ENCODE peak calls at places on chromosomes 2 and 18, in five cellular contexts. One of them, this sample, is unnamed.
A peak's percentile ranks its signal among the peaks of the same experiment; 100 is the strongest.

GRCh38 chr2:31987454-31987853 is 23.4 kb downstream of the MEMO1 start:
- DNase-seq in GM23338: no peak
- DNase-seq in retina: no peak
- DNase-seq in adipocyte: peak; percentile 49
- DNase-seq in GM04504: no peak
- DNase-seq in this sample: no peak

GRCh38 chr2:134683561-134684112 is 35.2 kb downstream of the TMEM163 start:
- DNase-seq in retina: no peak
- DNase-seq in GM23338: no peak
- DNase-seq in GM04504: no peak
- DNase-seq in adipocyte: no peak
- DNase-seq in this sample: no peak

GRCh38 chr2:230023313-230023712 is 45.4 kb downstream of the SLC16A14 start:
- DNase-seq in adipocyte: no peak
- DNase-seq in GM23338: peak; percentile 28
- DNase-seq in retina: no peak
- DNase-seq in GM04504: no peak
- DNase-seq in this sample: no peak

GRCh38 chr2:145769053-145769716 is 1249.3 kb upstream of the ZEB2 start:
- DNase-seq in GM04504: no peak
- DNase-seq in adipocyte: no peak
- DNase-seq in GM23338: no peak
- DNase-seq in retina: peak; percentile 30
- DNase-seq in this sample: no peak

GRCh38 chr2:2890246-2890645 is 487.4 kb downstream of the EIPR1 start:
- DNase-seq in retina: no peak
- DNase-seq in adipocyte: no peak
- DNase-seq in GM23338: no peak
- DNase-seq in GM04504: no peak
- DNase-seq in this sample: no peak

GRCh38 chr2:60416221-60417008 is 137.0 kb downstream of the BCL11A start:
- DNase-seq in GM04504: no peak
- DNase-seq in retina: no peak
- DNase-seq in adipocyte: peak; percentile 41
- DNase-seq in GM23338: no peak
- DNase-seq in this sample: no peak

GRCh38 chr2:226763320-226763719 is 36.3 kb downstream of the IRS1 start:
- DNase-seq in GM23338: no peak
- DNase-seq in GM04504: no peak
- DNase-seq in adipocyte: peak; percentile 58
- DNase-seq in retina: no peak
- DNase-seq in this sample: no peak

GRCh38 chr2:37306024-37306423 is 18.6 kb downstream of the PRKD3 start:
- DNase-seq in retina: no peak
- DNase-seq in GM04504: no peak
- DNase-seq in GM23338: no peak
- DNase-seq in adipocyte: no peak
- DNase-seq in this sample: no peak

GRCh38 chr2:174259981-174260380 is 11.6 kb upstream of the OLA1 start:
- DNase-seq in GM23338: no peak
- DNase-seq in GM04504: peak; percentile 73
- DNase-seq in retina: no peak
- DNase-seq in adipocyte: peak; percentile 85
- DNase-seq in this sample: no peak

GRCh38 chr18:24914685-24915267 is 437.2 kb downstream of the ZNF521 start:
- DNase-seq in GM04504: no peak
- DNase-seq in GM23338: no peak
- DNase-seq in adipocyte: no peak
- DNase-seq in retina: no peak
- DNase-seq in this sample: no peak

GRCh38 chr2:226981731-226982373 is 146.0 kb downstream of the RHBDD1 start:
- DNase-seq in GM23338: no peak
- DNase-seq in GM04504: no peak
- DNase-seq in retina: no peak
- DNase-seq in adipocyte: no peak
- DNase-seq in this sample: no peak

GRCh38 chr2:79593237-79593867 is 80.5 kb downstream of the CTNNA2 start:
- DNase-seq in GM04504: no peak
- DNase-seq in GM23338: no peak
- DNase-seq in retina: no peak
- DNase-seq in adipocyte: no peak
- DNase-seq in this sample: no peak

GRCh38 chr2:71691747-71692455 is 238.5 kb downstream of the DYSF start:
- DNase-seq in adipocyte: no peak
- DNase-seq in GM04504: no peak
- DNase-seq in retina: peak; percentile 55
- DNase-seq in GM23338: peak; percentile 52
- DNase-seq in this sample: no peak

GRCh38 chr2:191128911-191129304 is 21.9 kb downstream of the STAT4 start:
- DNase-seq in adipocyte: no peak
- DNase-seq in GM04504: no peak
- DNase-seq in GM23338: no peak
- DNase-seq in retina: no peak
- DNase-seq in this sample: no peak

GRCh38 chr2:127398239-127398590 is 10.4 kb upstream of the MAP3K2 start:
- DNase-seq in adipocyte: peak; percentile 95
- DNase-seq in GM04504: peak; percentile 91
- DNase-seq in GM23338: no peak
- DNase-seq in retina: no peak
- DNase-seq in this sample: peak; percentile 81

GRCh38 chr18:64111950-64112349 is 36.9 kb downstream of the LINC00305 start:
- DNase-seq in adipocyte: no peak
- DNase-seq in retina: no peak
- DNase-seq in GM04504: no peak
- DNase-seq in GM23338: no peak
- DNase-seq in this sample: no peak

GRCh38 chr18:14976736-14977430 is 228.9 kb downstream of the ANKRD30B start:
- DNase-seq in GM04504: no peak
- DNase-seq in adipocyte: no peak
- DNase-seq in GM23338: no peak
- DNase-seq in retina: no peak
- DNase-seq in this sample: no peak

GRCh38 chr2:36700311-36700710 is 3.8 kb downstream of the VIT start:
- DNase-seq in retina: no peak
- DNase-seq in adipocyte: no peak
- DNase-seq in GM23338: no peak
- DNase-seq in GM04504: no peak
- DNase-seq in this sample: no peak

GRCh38 chr2:225008179-225008829 is 34.0 kb downstream of the DOCK10 start:
- DNase-seq in GM23338: no peak
- DNase-seq in retina: no peak
- DNase-seq in adipocyte: no peak
- DNase-seq in GM04504: no peak
- DNase-seq in this sample: no peak

GRCh38 chr2:191127235-191127634 is 23.6 kb downstream of the STAT4 start:
- DNase-seq in GM04504: no peak
- DNase-seq in retina: no peak
- DNase-seq in adipocyte: no peak
- DNase-seq in GM23338: no peak
- DNase-seq in this sample: no peak